ENCODE peak calls at places on chromosomes 12 and 14, in seven cellular contexts. One of them, this sample, is unnamed.

GRCh38 chr12:71011261-71011660 is 90.7 kb upstream of the PTPRR start:
- DNase-seq in GM23248: peak
- DNase-seq in neural progenitor cell: no peak
- DNase-seq in HCT116: no peak
- DNase-seq in PC-3: peak
- DNase-seq in GM23338: no peak
- DNase-seq in MM.1S: no peak
- DNase-seq in this sample: no peak

GRCh38 chr14:70642313-70643235 is 858 bp downstream of the TTC9 start:
- DNase-seq in GM23248: peak
- DNase-seq in neural progenitor cell: peak
- DNase-seq in HCT116: no peak
- DNase-seq in PC-3: no peak
- DNase-seq in GM23338: peak
- DNase-seq in MM.1S: no peak
- DNase-seq in this sample: peak

GRCh38 chr12:51922762-51923505 is 15.6 kb downstream of the ACVRL1 start:
- DNase-seq in GM23248: peak
- DNase-seq in neural progenitor cell: no peak
- DNase-seq in HCT116: no peak
- DNase-seq in PC-3: peak
- DNase-seq in GM23338: peak
- DNase-seq in MM.1S: no peak
- DNase-seq in this sample: no peak

GRCh38 chr14:104280085-104280901 is 141.9 kb downstream of the KIF26A start:
- DNase-seq in GM23248: no peak
- DNase-seq in neural progenitor cell: no peak
- DNase-seq in HCT116: no peak
- DNase-seq in PC-3: no peak
- DNase-seq in GM23338: no peak
- DNase-seq in MM.1S: no peak
- DNase-seq in this sample: no peak

GRCh38 chr12:52300796-52301691 is 9.7 kb upstream of the KRT81 start:
- DNase-seq in GM23248: peak
- DNase-seq in neural progenitor cell: no peak
- DNase-seq in HCT116: no peak
- DNase-seq in PC-3: no peak
- DNase-seq in GM23338: peak
- DNase-seq in MM.1S: no peak
- DNase-seq in this sample: no peak

GRCh38 chr14:61889914-61890351 is 127.7 kb downstream of the SNAPC1 start:
- DNase-seq in GM23248: no peak
- DNase-seq in neural progenitor cell: no peak
- DNase-seq in HCT116: no peak
- DNase-seq in PC-3: no peak
- DNase-seq in GM23338: peak
- DNase-seq in MM.1S: peak
- DNase-seq in this sample: no peak

GRCh38 chr12:39102474-39103209 is 197.3 kb upstream of the CPNE8 start:
- DNase-seq in GM23248: peak
- DNase-seq in neural progenitor cell: no peak
- DNase-seq in HCT116: no peak
- DNase-seq in PC-3: peak
- DNase-seq in GM23338: no peak
- DNase-seq in MM.1S: no peak
- DNase-seq in this sample: no peak

GRCh38 chr12:105698047-105698446 is 367.6 kb downstream of the C12orf75 start:
- DNase-seq in GM23248: peak
- DNase-seq in neural progenitor cell: no peak
- DNase-seq in HCT116: no peak
- DNase-seq in PC-3: no peak
- DNase-seq in GM23338: no peak
- DNase-seq in MM.1S: no peak
- DNase-seq in this sample: no peak

GRCh38 chr12:106804668-106805067 is 30.2 kb downstream of the RIC8B start:
- DNase-seq in GM23248: no peak
- DNase-seq in neural progenitor cell: no peak
- DNase-seq in HCT116: no peak
- DNase-seq in PC-3: no peak
- DNase-seq in GM23338: no peak
- DNase-seq in MM.1S: no peak
- DNase-seq in this sample: no peak

GRCh38 chr14:39179042-39179441 is 4.0 kb downstream of the PNN start:
- DNase-seq in GM23248: no peak
- DNase-seq in neural progenitor cell: no peak
- DNase-seq in HCT116: no peak
- DNase-seq in PC-3: no peak
- DNase-seq in GM23338: no peak
- DNase-seq in MM.1S: no peak
- DNase-seq in this sample: no peak

GRCh38 chr12:117972341-117972740 is 3.6 kb upstream of the KSR2 start:
- DNase-seq in GM23248: no peak
- DNase-seq in neural progenitor cell: no peak
- DNase-seq in HCT116: no peak
- DNase-seq in PC-3: no peak
- DNase-seq in GM23338: no peak
- DNase-seq in MM.1S: no peak
- DNase-seq in this sample: no peak

GRCh38 chr14:78335531-78335930 is 165.4 kb downstream of the NRXN3 start:
- DNase-seq in GM23248: no peak
- DNase-seq in neural progenitor cell: no peak
- DNase-seq in HCT116: no peak
- DNase-seq in PC-3: no peak
- DNase-seq in GM23338: no peak
- DNase-seq in MM.1S: no peak
- DNase-seq in this sample: no peak

GRCh38 chr14:56143025-56143424 is 24.8 kb downstream of the PELI2 start:
- DNase-seq in GM23248: no peak
- DNase-seq in neural progenitor cell: no peak
- DNase-seq in HCT116: no peak
- DNase-seq in PC-3: no peak
- DNase-seq in GM23338: no peak
- DNase-seq in MM.1S: no peak
- DNase-seq in this sample: no peak

GRCh38 chr12:88258396-88258795 is 116.3 kb downstream of the TMTC3 start:
- DNase-seq in GM23248: peak
- DNase-seq in neural progenitor cell: no peak
- DNase-seq in HCT116: no peak
- DNase-seq in PC-3: no peak
- DNase-seq in GM23338: no peak
- DNase-seq in MM.1S: no peak
- DNase-seq in this sample: no peak

GRCh38 chr14:70943838-70944237 is 36.6 kb downstream of the PCNX1 start:
- DNase-seq in GM23248: no peak
- DNase-seq in neural progenitor cell: no peak
- DNase-seq in HCT116: no peak
- DNase-seq in PC-3: no peak
- DNase-seq in GM23338: no peak
- DNase-seq in MM.1S: no peak
- DNase-seq in this sample: no peak

GRCh38 chr12:91007531-91008290 is 2.9 kb upstream of the EPYC start:
- DNase-seq in GM23248: no peak
- DNase-seq in neural progenitor cell: no peak
- DNase-seq in HCT116: no peak
- DNase-seq in PC-3: no peak
- DNase-seq in GM23338: no peak
- DNase-seq in MM.1S: peak
- DNase-seq in this sample: no peak

GRCh38 chr14:82999802-83000201 is 1466.1 kb upstream of the SEL1L start:
- DNase-seq in GM23248: peak
- DNase-seq in neural progenitor cell: peak
- DNase-seq in HCT116: no peak
- DNase-seq in PC-3: no peak
- DNase-seq in GM23338: peak
- DNase-seq in MM.1S: no peak
- DNase-seq in this sample: no peak

GRCh38 chr12:132620893-132621656 is 2.5 kb downstream of the P2RX2 start:
- DNase-seq in GM23248: no peak
- DNase-seq in neural progenitor cell: no peak
- DNase-seq in HCT116: no peak
- DNase-seq in PC-3: no peak
- DNase-seq in GM23338: no peak
- DNase-seq in MM.1S: no peak
- DNase-seq in this sample: no peak

GRCh38 chr12:47652491-47653234 is 53.2 kb downstream of the RPAP3 start:
- DNase-seq in GM23248: peak
- DNase-seq in neural progenitor cell: no peak
- DNase-seq in HCT116: no peak
- DNase-seq in PC-3: no peak
- DNase-seq in GM23338: peak
- DNase-seq in MM.1S: no peak
- DNase-seq in this sample: peak

GRCh38 chr12:68240079-68240478 is 13.3 kb downstream of the IL22 start:
- DNase-seq in GM23248: peak
- DNase-seq in neural progenitor cell: no peak
- DNase-seq in HCT116: no peak
- DNase-seq in PC-3: peak
- DNase-seq in GM23338: no peak
- DNase-seq in MM.1S: no peak
- DNase-seq in this sample: peak

GRCh38 chr12:29103539-29103974 is 45.5 kb upstream of the FAR2 start:
- DNase-seq in GM23248: no peak
- DNase-seq in neural progenitor cell: no peak
- DNase-seq in HCT116: no peak
- DNase-seq in PC-3: no peak
- DNase-seq in GM23338: no peak
- DNase-seq in MM.1S: peak
- DNase-seq in this sample: no peak

GRCh38 chr12:2113501-2113912 is 60.7 kb downstream of the CACNA1C start:
- DNase-seq in GM23248: no peak
- DNase-seq in neural progenitor cell: no peak
- DNase-seq in HCT116: no peak
- DNase-seq in PC-3: no peak
- DNase-seq in GM23338: no peak
- DNase-seq in MM.1S: no peak
- DNase-seq in this sample: no peak
- TF ChIP-seq EZH2phosphoT487 in GM23248: no peak
- TF ChIP-seq EZH2phosphoT487 in neural progenitor cell: no peak
- TF ChIP-seq EZH2phosphoT487 in HCT116: no peak
- TF ChIP-seq EZH2phosphoT487 in PC-3: no peak
- TF ChIP-seq EZH2phosphoT487 in GM23338: no peak
- TF ChIP-seq EZH2phosphoT487 in MM.1S: no peak
- TF ChIP-seq EZH2phosphoT487 in this sample: no peak

GRCh38 chr14:60652674-60653387 is 3.6 kb upstream of the SIX1 start:
- DNase-seq in GM23248: no peak
- DNase-seq in neural progenitor cell: peak
- DNase-seq in HCT116: no peak
- DNase-seq in PC-3: no peak
- DNase-seq in GM23338: peak
- DNase-seq in MM.1S: no peak
- DNase-seq in this sample: no peak
- TF ChIP-seq EZH2 in GM23248: peak
- TF ChIP-seq EZH2 in neural progenitor cell: peak
- TF ChIP-seq EZH2 in HCT116: no peak
- TF ChIP-seq EZH2 in PC-3: no peak
- TF ChIP-seq EZH2 in GM23338: peak
- TF ChIP-seq EZH2 in MM.1S: no peak
- TF ChIP-seq EZH2 in this sample: peak

GRCh38 chr12:130972589-130972950 is 18.9 kb downstream of the ADGRD1 start:
- DNase-seq in GM23248: no peak
- DNase-seq in neural progenitor cell: no peak
- DNase-seq in HCT116: no peak
- DNase-seq in PC-3: no peak
- DNase-seq in GM23338: no peak
- DNase-seq in MM.1S: no peak
- DNase-seq in this sample: no peak

GRCh38 chr12:130973906-130974305 is 20.2 kb downstream of the ADGRD1 start:
- DNase-seq in GM23248: no peak
- DNase-seq in neural progenitor cell: no peak
- DNase-seq in HCT116: no peak
- DNase-seq in PC-3: no peak
- DNase-seq in GM23338: no peak
- DNase-seq in MM.1S: no peak
- DNase-seq in this sample: no peak

GRCh38 chr12:130975116-130975515 is 21.4 kb downstream of the ADGRD1 start:
- DNase-seq in GM23248: no peak
- DNase-seq in neural progenitor cell: no peak
- DNase-seq in HCT116: no peak
- DNase-seq in PC-3: no peak
- DNase-seq in GM23338: no peak
- DNase-seq in MM.1S: no peak
- DNase-seq in this sample: no peak

GRCh38 chr12:130971871-130972588 is 18.3 kb downstream of the ADGRD1 start:
- DNase-seq in GM23248: no peak
- DNase-seq in neural progenitor cell: no peak
- DNase-seq in HCT116: no peak
- DNase-seq in PC-3: no peak
- DNase-seq in GM23338: no peak
- DNase-seq in MM.1S: no peak
- DNase-seq in this sample: no peak

DNA sequence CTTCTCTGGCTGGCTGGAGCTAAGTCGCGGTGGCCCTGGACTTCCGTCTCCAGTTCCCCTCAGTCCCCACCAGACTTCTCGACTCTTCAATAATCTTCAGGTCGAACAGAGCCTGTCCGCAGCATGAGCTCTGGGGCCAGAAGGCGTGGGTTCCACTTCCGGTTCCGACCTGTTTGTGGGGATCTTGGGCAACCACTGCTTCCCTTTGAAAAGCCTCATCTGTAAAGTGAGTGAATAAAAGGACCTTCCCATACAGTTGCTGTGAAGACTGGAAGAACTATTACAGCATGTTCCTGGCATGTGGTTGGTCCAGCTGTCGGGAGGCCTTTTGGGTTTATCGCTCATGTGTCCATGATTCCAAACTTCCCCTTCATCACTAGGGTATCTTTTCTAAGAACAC is 19.4 kb downstream of the ADGRD1 start:
- DNase-seq in GM23248: no peak
- DNase-seq in neural progenitor cell: no peak
- DNase-seq in HCT116: no peak
- DNase-seq in PC-3: no peak
- DNase-seq in GM23338: no peak
- DNase-seq in MM.1S: no peak
- DNase-seq in this sample: no peak
- TF ChIP-seq EZH2phosphoT487 in GM23248: no peak
- TF ChIP-seq EZH2phosphoT487 in neural progenitor cell: no peak
- TF ChIP-seq EZH2phosphoT487 in HCT116: no peak
- TF ChIP-seq EZH2phosphoT487 in PC-3: no peak
- TF ChIP-seq EZH2phosphoT487 in GM23338: no peak
- TF ChIP-seq EZH2phosphoT487 in MM.1S: no peak
- TF ChIP-seq EZH2phosphoT487 in this sample: no peak

GRCh38 chr14:23183479-23183878 is at the start of gene SLC7A8:
- DNase-seq in GM23248: peak
- DNase-seq in neural progenitor cell: peak
- DNase-seq in HCT116: peak
- DNase-seq in PC-3: peak
- DNase-seq in GM23338: peak
- DNase-seq in MM.1S: no peak
- DNase-seq in this sample: peak

GRCh38 chr14:23183076-23183475 is 384 bp downstream of the SLC7A8 start:
- DNase-seq in GM23248: peak
- DNase-seq in neural progenitor cell: no peak
- DNase-seq in HCT116: no peak
- DNase-seq in PC-3: no peak
- DNase-seq in GM23338: peak
- DNase-seq in MM.1S: no peak
- DNase-seq in this sample: no peak

GRCh38 chr14:23187925-23188324 is 4.5 kb upstream of the SLC7A8 start:
- DNase-seq in GM23248: no peak
- DNase-seq in neural progenitor cell: no peak
- DNase-seq in HCT116: no peak
- DNase-seq in PC-3: no peak
- DNase-seq in GM23338: no peak
- DNase-seq in MM.1S: no peak
- DNase-seq in this sample: no peak

GRCh38 chr14:23185046-23185445 is 1.6 kb upstream of the SLC7A8 start:
- DNase-seq in GM23248: peak
- DNase-seq in neural progenitor cell: no peak
- DNase-seq in HCT116: no peak
- DNase-seq in PC-3: peak
- DNase-seq in GM23338: no peak
- DNase-seq in MM.1S: no peak
- DNase-seq in this sample: no peak

GRCh38 chr14:23186913-23187654 is 3.6 kb upstream of the SLC7A8 start:
- DNase-seq in GM23248: peak
- DNase-seq in neural progenitor cell: peak
- DNase-seq in HCT116: peak
- DNase-seq in PC-3: peak
- DNase-seq in GM23338: peak
- DNase-seq in MM.1S: peak
- DNase-seq in this sample: peak
- TF ChIP-seq EZH2 in GM23248: no peak
- TF ChIP-seq EZH2 in neural progenitor cell: no peak
- TF ChIP-seq EZH2 in HCT116: no peak
- TF ChIP-seq EZH2 in PC-3: no peak
- TF ChIP-seq EZH2 in GM23338: no peak
- TF ChIP-seq EZH2 in MM.1S: no peak
- TF ChIP-seq EZH2 in this sample: no peak